ENCODE peak calls at places on chromosomes 3 and 15, in ten cellular contexts. Z, B, Y, N, H, T, J, V, G and P are unnamed samples.
A peak's percentile ranks its signal among the peaks of the same experiment; 100 is the strongest.

GRCh38 chr3:195187609-195188529 is 83.1 kb downstream of the XXYLT1 start:
- DNase-seq in Z (no peak), B (no peak), Y (no peak), N (no peak), H (no peak), T (no peak), J (no peak), V (peak; percentile 69), G (no peak), P (peak; percentile 79)

GRCh38 chr3:97914390-97914789 is 57.8 kb downstream of the RIOX2 start:
- DNase-seq in Z (no peak), B (no peak), Y (no peak), N (no peak), H (no peak), T (no peak), J (no peak), V (peak; percentile 52), G (peak; percentile 67), P (peak; percentile 49)

GRCh38 chr3:142929109-142929508 is 34.4 kb downstream of the PAQR9 start:
- DNase-seq in Z (peak; percentile 13), B (no peak), Y (peak; percentile 27), N (peak; percentile 6), H (no peak), T (no peak), J (peak; percentile 71), V (peak; percentile 66), G (peak; percentile 61), P (peak; percentile 50)

GRCh38 chr15:42069496-42070275 is 24.7 kb downstream of the PLA2G4D start:
- DNase-seq in Z (no peak), B (no peak), Y (no peak), N (no peak), H (peak; percentile 66), T (no peak), J (no peak), V (no peak), G (no peak), P (no peak)

GRCh38 chr15:56371495-56372147 is 6.4 kb downstream of the TEX9 start:
- DNase-seq in Z (no peak), B (no peak), Y (no peak), N (no peak), H (no peak), T (no peak), J (no peak), V (no peak), G (no peak), P (no peak)

GRCh38 chr15:45129651-45130129 is at the start of the genes DUOX1 and DUOXA1:
- DNase-seq in Z (no peak), B (no peak), Y (peak; percentile 65), N (no peak), H (no peak), T (no peak), J (peak; percentile 69), V (no peak), G (no peak), P (no peak)

GRCh38 chr3:55826731-55827496 is 339.8 kb upstream of the WNT5A start:
- DNase-seq in Z (no peak), B (no peak), Y (no peak), N (no peak), H (no peak), T (no peak), J (no peak), V (peak; percentile 15), G (no peak), P (peak; percentile 18)

GRCh38 chr15:38652998-38653397 is 88.4 kb upstream of the RASGRP1 start:
- DNase-seq in Z (no peak), B (no peak), Y (no peak), N (peak; percentile 55), H (no peak), T (peak; percentile 33), J (no peak), V (no peak), G (no peak), P (no peak)